ENCODE peak calls at places on chromosomes 12 and 14, in nine cellular contexts. P is stimulated activated CD4-positive, alpha-beta T cell treated with anti-CD3 and anti-CD28 coated beads, Interleukin-12 subunit alpha, Interleukin-12 subunit beta, amount 100 ng/mL, for 4 hours; V is HT-29; R is A549; G is HCEC 1CT; L is iris pigment epithelial cell; U is foreskin fibroblast; X is EL; C is ELR. Q is an unnamed sample.

GRCh38 chr14:31357279-31357678 is 63.1 kb downstream of the HEATR5A start:
- DNase-seq in P (no peak), V (no peak), R (no peak), G (no peak), L (peak; percentile 18), U (no peak), X (no peak), C (peak; percentile 64), Q (no peak)

GRCh38 chr14:49816844-49817243 is 35.7 kb downstream of the NEMF start:
- DNase-seq in P (no peak), V (no peak), R (no peak), G (no peak), L (no peak), U (no peak), X (no peak), C (no peak), Q (no peak)

GRCh38 chr12:26810330-26810729 is 22.7 kb downstream of the ITPR2 start:
- DNase-seq in P (no peak), V (no peak), R (no peak), G (peak; percentile 56), L (peak; percentile 80), U (peak; percentile 79), X (peak; percentile 75), C (peak; percentile 43), Q (peak; percentile 71)

GRCh38 chr14:102525213-102526143 is 15.9 kb upstream of the ANKRD9 start:
- DNase-seq in P (no peak), V (peak; percentile 55), R (no peak), G (peak; percentile 69), L (peak; percentile 67), U (peak; percentile 79), X (peak; percentile 73), C (peak; percentile 75), Q (no peak)

GRCh38 chr14:93112891-93113677 is 2.6 kb downstream of the ITPK1 start:
- DNase-seq in P (peak; percentile 73), V (peak; percentile 87), R (peak; percentile 76), G (peak; percentile 79), L (peak; percentile 90), U (peak; percentile 90), X (peak; percentile 78), C (peak; percentile 87), Q (peak; percentile 84)

GRCh38 chr12:1474059-1474537 is 120.3 kb downstream of the FBXL14 start:
- DNase-seq in P (no peak), V (peak; percentile 45), R (peak; percentile 12), G (peak; percentile 99), L (peak; percentile 99), U (peak; percentile 98), X (peak; percentile 99), C (peak; percentile 100), Q (no peak)

GRCh38 chr14:104373055-104373854 is 206.3 kb upstream of the C14orf180 start:
- DNase-seq in P (no peak), V (no peak), R (no peak), G (no peak), L (no peak), U (no peak), X (no peak), C (no peak), Q (peak; percentile 2)

GRCh38 chr14:104109731-104110361 is 24.3 kb downstream of the ASPG start:
- DNase-seq in P (no peak), V (no peak), R (no peak), G (no peak), L (no peak), U (no peak), X (no peak), C (no peak), Q (peak; percentile 8)

GRCh38 chr12:56629459-56630179 is 507 bp downstream of the BAZ2A start:
- DNase-seq in P (peak; percentile 51), V (peak; percentile 22), R (peak; percentile 43), G (peak; percentile 37), L (peak; percentile 27), U (peak; percentile 46), X (peak; percentile 31), C (peak; percentile 53), Q (peak; percentile 49)

GRCh38 chr14:77376380-77376770 is 519 bp downstream of the TMED8 start:
- DNase-seq in P (peak; percentile 31), V (no peak), R (peak; percentile 29), G (peak; percentile 21), L (no peak), U (no peak), X (peak; percentile 24), C (peak; percentile 37), Q (peak; percentile 44)

GRCh38 chr12:56677680-56678079 is 10.4 kb downstream of the PTGES3 start:
- DNase-seq in P (no peak), V (no peak), R (no peak), G (no peak), L (no peak), U (no peak), X (no peak), C (no peak), Q (no peak)

GRCh38 chr14:21096889-21097615 is 1.4 kb downstream of the ZNF219 start:
- DNase-seq in P (no peak), V (no peak), R (no peak), G (no peak), L (no peak), U (no peak), X (no peak), C (no peak), Q (no peak)

Q was measured in left ventricle myocardium superior.